ENCODE peak calls at places on chromosomes 11 and 22, in nine cellular contexts. One of them, this sample, is unnamed.

GRCh38 chr11:77154381-77155081 is 26.5 kb downstream of the MYO7A start:
- DNase-seq in ovary: no peak
- DNase-seq in HEK293T: no peak
- DNase-seq in cardiac fibroblast: no peak
- DNase-seq in stimulated activated CD8-positive, alpha-beta memory T cell treated with anti-CD3 and anti-CD28 coated beads, Interleukin-7, amount 100 ng/mL, for 1 hour: no peak
- DNase-seq in LoVo: no peak
- DNase-seq in DMS53: no peak
- DNase-seq in activated CD8-positive, alpha-beta memory T cell treated with anti-CD3 and anti-CD28 coated beads for 4 hours: no peak
- DNase-seq in SW480: no peak
- DNase-seq in this sample: no peak

GRCh38 chr11:119793335-119793984 is 64.5 kb upstream of the NECTIN1 start:
- DNase-seq in activated CD8-positive, alpha-beta memory T cell treated with anti-CD3 and anti-CD28 coated beads for 4 hours: no peak
- DNase-seq in stimulated activated CD8-positive, alpha-beta memory T cell treated with anti-CD3 and anti-CD28 coated beads, Interleukin-7, amount 100 ng/mL, for 1 hour: no peak
- DNase-seq in HEK293T: no peak
- DNase-seq in LoVo: no peak
- DNase-seq in DMS53: no peak
- DNase-seq in cardiac fibroblast: peak
- DNase-seq in ovary: no peak
- DNase-seq in SW480: no peak
- DNase-seq in this sample: no peak

GRCh38 chr22:41401781-41402648 is 20.3 kb downstream of the TEF start:
- DNase-seq in cardiac fibroblast: peak
- DNase-seq in HEK293T: no peak
- DNase-seq in ovary: peak
- DNase-seq in stimulated activated CD8-positive, alpha-beta memory T cell treated with anti-CD3 and anti-CD28 coated beads, Interleukin-7, amount 100 ng/mL, for 1 hour: no peak
- DNase-seq in SW480: no peak
- DNase-seq in activated CD8-positive, alpha-beta memory T cell treated with anti-CD3 and anti-CD28 coated beads for 4 hours: no peak
- DNase-seq in LoVo: no peak
- DNase-seq in DMS53: peak
- DNase-seq in this sample: no peak

GRCh38 chr22:43042101-43042780 is 27.3 kb upstream of the PACSIN2 start:
- DNase-seq in cardiac fibroblast: no peak
- DNase-seq in activated CD8-positive, alpha-beta memory T cell treated with anti-CD3 and anti-CD28 coated beads for 4 hours: no peak
- DNase-seq in SW480: no peak
- DNase-seq in DMS53: peak
- DNase-seq in HEK293T: no peak
- DNase-seq in ovary: no peak
- DNase-seq in stimulated activated CD8-positive, alpha-beta memory T cell treated with anti-CD3 and anti-CD28 coated beads, Interleukin-7, amount 100 ng/mL, for 1 hour: no peak
- DNase-seq in LoVo: no peak
- DNase-seq in this sample: no peak

GRCh38 chr11:2582958-2583604 is 116.7 kb downstream of the KCNQ1OT1 start:
- DNase-seq in SW480: no peak
- DNase-seq in stimulated activated CD8-positive, alpha-beta memory T cell treated with anti-CD3 and anti-CD28 coated beads, Interleukin-7, amount 100 ng/mL, for 1 hour: no peak
- DNase-seq in activated CD8-positive, alpha-beta memory T cell treated with anti-CD3 and anti-CD28 coated beads for 4 hours: no peak
- DNase-seq in cardiac fibroblast: no peak
- DNase-seq in DMS53: no peak
- DNase-seq in HEK293T: no peak
- DNase-seq in LoVo: no peak
- DNase-seq in ovary: peak
- DNase-seq in this sample: no peak

GRCh38 chr11:64765841-64766682 is 6.3 kb upstream of the PYGM start:
- DNase-seq in stimulated activated CD8-positive, alpha-beta memory T cell treated with anti-CD3 and anti-CD28 coated beads, Interleukin-7, amount 100 ng/mL, for 1 hour: no peak
- DNase-seq in LoVo: no peak
- DNase-seq in HEK293T: no peak
- DNase-seq in cardiac fibroblast: no peak
- DNase-seq in SW480: no peak
- DNase-seq in activated CD8-positive, alpha-beta memory T cell treated with anti-CD3 and anti-CD28 coated beads for 4 hours: no peak
- DNase-seq in ovary: no peak
- DNase-seq in DMS53: no peak
- DNase-seq in this sample: no peak

GRCh38 chr11:44681698-44682097 is 45.1 kb upstream of the TSPAN18 start:
- DNase-seq in cardiac fibroblast: peak
- DNase-seq in SW480: peak
- DNase-seq in HEK293T: no peak
- DNase-seq in ovary: no peak
- DNase-seq in activated CD8-positive, alpha-beta memory T cell treated with anti-CD3 and anti-CD28 coated beads for 4 hours: no peak
- DNase-seq in LoVo: no peak
- DNase-seq in stimulated activated CD8-positive, alpha-beta memory T cell treated with anti-CD3 and anti-CD28 coated beads, Interleukin-7, amount 100 ng/mL, for 1 hour: no peak
- DNase-seq in DMS53: no peak
- DNase-seq in this sample: no peak

GRCh38 chr11:86999859-87000753 is 37.6 kb upstream of the TMEM135 start:
- DNase-seq in SW480: no peak
- DNase-seq in LoVo: peak
- DNase-seq in cardiac fibroblast: no peak
- DNase-seq in activated CD8-positive, alpha-beta memory T cell treated with anti-CD3 and anti-CD28 coated beads for 4 hours: no peak
- DNase-seq in stimulated activated CD8-positive, alpha-beta memory T cell treated with anti-CD3 and anti-CD28 coated beads, Interleukin-7, amount 100 ng/mL, for 1 hour: no peak
- DNase-seq in HEK293T: peak
- DNase-seq in ovary: no peak
- DNase-seq in DMS53: peak
- DNase-seq in this sample: no peak

GRCh38 chr11:12123799-12124198 is 13.4 kb downstream of the MICAL2 start:
- DNase-seq in ovary: no peak
- DNase-seq in HEK293T: no peak
- DNase-seq in LoVo: no peak
- DNase-seq in stimulated activated CD8-positive, alpha-beta memory T cell treated with anti-CD3 and anti-CD28 coated beads, Interleukin-7, amount 100 ng/mL, for 1 hour: no peak
- DNase-seq in activated CD8-positive, alpha-beta memory T cell treated with anti-CD3 and anti-CD28 coated beads for 4 hours: no peak
- DNase-seq in cardiac fibroblast: peak
- DNase-seq in SW480: no peak
- DNase-seq in DMS53: no peak
- DNase-seq in this sample: no peak

GRCh38 chr11:11279956-11280689 is 72.9 kb downstream of the CSNK2A3 start:
- DNase-seq in LoVo: no peak
- DNase-seq in activated CD8-positive, alpha-beta memory T cell treated with anti-CD3 and anti-CD28 coated beads for 4 hours: no peak
- DNase-seq in stimulated activated CD8-positive, alpha-beta memory T cell treated with anti-CD3 and anti-CD28 coated beads, Interleukin-7, amount 100 ng/mL, for 1 hour: no peak
- DNase-seq in DMS53: peak
- DNase-seq in ovary: no peak
- DNase-seq in cardiac fibroblast: peak
- DNase-seq in SW480: no peak
- DNase-seq in HEK293T: no peak
- DNase-seq in this sample: no peak

GRCh38 chr11:47886096-47886495 is 37.9 kb upstream of the NUP160 start:
- DNase-seq in HEK293T: no peak
- DNase-seq in activated CD8-positive, alpha-beta memory T cell treated with anti-CD3 and anti-CD28 coated beads for 4 hours: no peak
- DNase-seq in cardiac fibroblast: peak
- DNase-seq in SW480: no peak
- DNase-seq in stimulated activated CD8-positive, alpha-beta memory T cell treated with anti-CD3 and anti-CD28 coated beads, Interleukin-7, amount 100 ng/mL, for 1 hour: no peak
- DNase-seq in ovary: no peak
- DNase-seq in LoVo: no peak
- DNase-seq in DMS53: no peak
- DNase-seq in this sample: no peak

GRCh38 chr11:120184946-120185677 is 25.7 kb upstream of the OAF start:
- DNase-seq in SW480: no peak
- DNase-seq in activated CD8-positive, alpha-beta memory T cell treated with anti-CD3 and anti-CD28 coated beads for 4 hours: no peak
- DNase-seq in DMS53: no peak
- DNase-seq in stimulated activated CD8-positive, alpha-beta memory T cell treated with anti-CD3 and anti-CD28 coated beads, Interleukin-7, amount 100 ng/mL, for 1 hour: no peak
- DNase-seq in HEK293T: no peak
- DNase-seq in cardiac fibroblast: no peak
- DNase-seq in ovary: peak
- DNase-seq in LoVo: no peak
- DNase-seq in this sample: no peak

GRCh38 chr11:50072226-50073112 is 39.8 kb downstream of the OR4C45 start:
- DNase-seq in LoVo: no peak
- DNase-seq in stimulated activated CD8-positive, alpha-beta memory T cell treated with anti-CD3 and anti-CD28 coated beads, Interleukin-7, amount 100 ng/mL, for 1 hour: no peak
- DNase-seq in DMS53: no peak
- DNase-seq in cardiac fibroblast: no peak
- DNase-seq in HEK293T: no peak
- DNase-seq in activated CD8-positive, alpha-beta memory T cell treated with anti-CD3 and anti-CD28 coated beads for 4 hours: no peak
- DNase-seq in ovary: no peak
- DNase-seq in SW480: no peak
- DNase-seq in this sample: no peak